ENCODE peak calls at places on chromosomes 3 and 15, in four cellular contexts. Y is small intestine, M is sigmoid colon, Q is AG10803. J is an unnamed sample.

GRCh38 chr3:35335703-35336102 is 303.6 kb upstream of the ARPP21 start:
- DNase-seq in Q (no peak), M (no peak), Y (no peak), J (no peak)

GRCh38 chr3:60017631-60018030 is 967.8 kb upstream of the CFAP20DC start:
- DNase-seq in M (no peak), Y (peak), Q (peak), J (no peak)

GRCh38 chr3:180229113-180229512 is 192.4 kb upstream of the PEX5L start:
- DNase-seq in Q (no peak), M (no peak), Y (no peak), J (no peak)

GRCh38 chr15:59276225-59277178 is 69.9 kb downstream of the LDHAL6B start:
- DNase-seq in M (no peak), Y (peak), Q (no peak), J (no peak)

GRCh38 chr15:85763157-85763556 is 31.6 kb downstream of the KLHL25 start:
- DNase-seq in Q (no peak), M (no peak), Y (no peak), J (peak)

GRCh38 chr3:14492948-14493881 is 46.9 kb downstream of the GRIP2 start:
- DNase-seq in Y (no peak), Q (no peak), M (no peak), J (no peak)

GRCh38 chr3:72187131-72187530 is 402.2 kb upstream of the PROK2 start:
- DNase-seq in Y (no peak), Q (no peak), M (no peak), J (no peak)

GRCh38 chr3:156920399-156920798 is 94.2 kb downstream of the LEKR1 start:
- DNase-seq in M (no peak), Y (no peak), Q (no peak), J (no peak)

GRCh38 chr3:164458986-164459385 is 619.3 kb downstream of the SI start:
- DNase-seq in Q (peak), M (no peak), Y (no peak), J (peak)

GRCh38 chr3:108602249-108602934 is 12.9 kb downstream of the DZIP3 start:
- DNase-seq in Y (peak), M (no peak), Q (no peak), J (no peak)

GRCh38 chr3:148697311-148698189 is at the start of gene AGTR1:
- DNase-seq in Y (no peak), M (peak), Q (peak), J (peak)

GRCh38 chr3:143443851-143444331 is 324.3 kb downstream of the CHST2 start:
- DNase-seq in Q (peak), Y (peak), M (peak), J (peak)

GRCh38 chr3:113035387-113035982 is 44.7 kb downstream of the GTPBP8 start:
- DNase-seq in Y (peak), Q (peak), M (no peak), J (peak)

GRCh38 chr3:179948740-179949139 is 88.0 kb downstream of the PEX5L start:
- DNase-seq in Y (no peak), Q (no peak), M (no peak), J (no peak)

GRCh38 chr15:101469520-101470288 is 19.8 kb downstream of the PCSK6 start:
- DNase-seq in M (peak), Y (no peak), Q (no peak), J (peak)

GRCh38 chr3:197959500-197959890 is 522 bp upstream of the LMLN start:
- DNase-seq in M (no peak), Y (no peak), Q (no peak), J (no peak)

GRCh38 chr15:43514241-43515057 is 3.0 kb upstream of the MAP1A start:
- DNase-seq in Q (peak), M (no peak), Y (no peak), J (no peak)

GRCh38 chr3:82133070-82133606 is 371.7 kb upstream of the GBE1 start:
- DNase-seq in Q (peak), Y (peak), M (peak), J (peak)

GRCh38 chr3:73404450-73404849 is 220.3 kb downstream of the PDZRN3 start:
- DNase-seq in Q (no peak), Y (no peak), M (no peak), J (no peak)

GRCh38 chr15:74220475-74221248 is 15.5 kb upstream of the CCDC33 start:
- DNase-seq in Q (no peak), Y (no peak), M (no peak), J (no peak)

GRCh38 chr15:66765478-66766281 is 63.6 kb downstream of the SMAD6 start:
- DNase-seq in Y (peak), M (peak), Q (peak), J (peak)

GRCh38 chr3:170815340-170815739 is 54.7 kb downstream of the RPL22L1 start:
- DNase-seq in Y (peak), Q (no peak), M (no peak), J (no peak)

GRCh38 chr3:17023006-17023664 is 138.4 kb downstream of the PLCL2 start:
- DNase-seq in M (no peak), Y (no peak), Q (no peak), J (peak)

GRCh38 chr3:55089211-55089610 is 161.4 kb upstream of the LRTM1 start:
- DNase-seq in Y (no peak), Q (peak), M (no peak), J (no peak)

GRCh38 chr15:69384626-69385025 is 29.5 kb upstream of the KIF23 start:
- DNase-seq in M (peak), Q (no peak), Y (no peak), J (no peak)

GRCh38 chr15:47741907-47742306 is 24.6 kb downstream of the SEMA6D start:
- DNase-seq in Y (no peak), M (no peak), Q (no peak), J (no peak)

GRCh38 chr3:79414035-79414434 is 353.8 kb downstream of the ROBO1 start:
- DNase-seq in Q (no peak), Y (no peak), M (no peak), J (no peak)

GRCh38 chr3:21664996-21665395 is 86.0 kb downstream of the ZNF385D start:
- DNase-seq in Y (no peak), Q (no peak), M (no peak), J (no peak)
- H3K4me3 ChIP-seq in Y (no peak), Q (no peak), M (no peak), J (no peak)

GRCh38 chr3:49132437-49133225 is at the start of gene LAMB2:
- DNase-seq in Q (peak), M (peak), Y (peak), J (peak)
- H3K4me3 ChIP-seq in Q (peak), M (peak), Y (peak), J (peak)

GRCh38 chr15:91050128-91050455 is 27.7 kb upstream of the VPS33B start:
- DNase-seq in M (no peak), Q (no peak), Y (no peak), J (no peak)

GRCh38 chr15:91051248-91051647 is 28.9 kb upstream of the VPS33B start:
- DNase-seq in Q (no peak), M (no peak), Y (no peak), J (no peak)

GRCh38 chr15:91054791-91055190 is 32.4 kb upstream of the VPS33B start:
- DNase-seq in M (no peak), Q (no peak), Y (no peak), J (no peak)

GRCh38 chr15:91055548-91056331 is 33.3 kb upstream of the VPS33B start:
- DNase-seq in Q (peak), M (peak), Y (peak), J (peak)
- H3K4me3 ChIP-seq in Q (no peak), M (no peak), Y (no peak), J (no peak)

GRCh38 chr3:51391566-51392300 is 648 bp downstream of the RBM15B start:
- DNase-seq in Y (peak), M (no peak), Q (peak), J (peak)

GRCh38 chr3:51394541-51394940 is 3.5 kb downstream of the RBM15B start:
- DNase-seq in Y (no peak), M (no peak), Q (no peak), J (no peak)

GRCh38 chr3:51392301-51393095 is 1.4 kb downstream of the RBM15B start:
- DNase-seq in Q (no peak), Y (no peak), M (no peak), J (no peak)

GRCh38 chr3:51393564-51393963 is 2.5 kb downstream of the RBM15B start:
- DNase-seq in M (no peak), Q (no peak), Y (no peak), J (no peak)

GRCh38 chr3:51393096-51393495 is 2.0 kb downstream of the RBM15B start:
- DNase-seq in M (no peak), Y (no peak), Q (no peak), J (no peak)
- H3K4me3 ChIP-seq in M (no peak), Y (no peak), Q (no peak), J (no peak)

DNA sequence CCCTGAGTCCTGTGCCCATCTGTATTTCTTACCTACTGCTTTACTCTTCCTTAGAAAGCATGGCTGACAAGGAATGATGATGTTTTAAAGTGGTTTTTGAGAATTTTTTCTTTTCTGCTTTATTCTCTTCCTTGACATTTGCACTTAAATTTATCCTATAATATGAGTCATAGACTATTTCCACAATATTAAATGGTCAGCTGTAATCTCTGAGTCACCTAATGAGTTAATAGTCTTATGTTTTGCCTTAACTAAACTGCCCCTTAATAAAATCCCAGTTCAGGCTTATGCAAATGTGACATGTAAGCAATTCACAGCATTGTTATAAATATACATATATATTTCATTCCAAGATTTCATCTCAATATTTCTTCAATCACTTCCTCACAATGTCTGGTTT is 23.8 kb downstream of the MEIS2 start:
- DNase-seq in Y (peak), M (no peak), Q (no peak), J (no peak)
- H3K4me3 ChIP-seq in Y (no peak), M (no peak), Q (no peak), J (no peak)

GRCh38 chr15:55915221-55915620 is 78.2 kb downstream of the NEDD4 start:
- DNase-seq in M (no peak), Q (no peak), Y (no peak), J (no peak)

GRCh38 chr15:55914446-55914845 is 79.0 kb downstream of the NEDD4 start:
- DNase-seq in M (no peak), Y (no peak), Q (peak), J (no peak)

GRCh38 chr15:55909036-55909811 is 84.2 kb downstream of the NEDD4 start:
- DNase-seq in M (no peak), Q (peak), Y (no peak), J (peak)

GRCh38 chr15:55915876-55916567 is 77.4 kb downstream of the NEDD4 start:
- DNase-seq in Q (peak), Y (no peak), M (no peak), J (no peak)

DNA sequence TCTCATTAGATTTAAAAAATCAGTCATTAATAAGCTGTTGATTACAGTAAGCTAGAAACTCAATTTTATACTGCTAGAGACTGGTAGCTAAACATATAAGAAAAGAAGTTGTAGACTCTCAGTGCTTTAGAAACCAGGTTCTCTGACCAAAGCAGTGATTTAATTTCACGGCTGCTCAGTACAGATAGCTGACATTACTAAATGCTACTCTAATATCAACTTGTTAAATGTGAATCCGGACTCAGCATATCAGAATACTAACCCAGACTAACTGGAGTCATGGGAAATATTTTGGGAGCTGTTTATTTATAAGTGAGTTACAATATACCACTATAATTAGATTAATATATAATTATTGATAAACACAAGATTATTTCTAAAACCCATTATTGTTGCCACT is 80.4 kb downstream of the NEDD4 start:
- DNase-seq in Y (no peak), Q (no peak), M (no peak), J (no peak)
- H3K4me3 ChIP-seq in Y (no peak), Q (peak), M (no peak), J (peak)

GRCh38 chr3:23915537-23916108 is 1.2 kb downstream of the NKIRAS1 start:
- DNase-seq in M (no peak), Q (peak), Y (peak), J (no peak)
- H3K4me3 ChIP-seq in M (peak), Q (peak), Y (no peak), J (peak)

GRCh38 chr3:128381609-128382008 is 85.1 kb downstream of the DNAJB8 start:
- DNase-seq in M (no peak), Q (no peak), Y (peak), J (no peak)
- H3K4me3 ChIP-seq in M (no peak), Q (no peak), Y (no peak), J (no peak)

GRCh38 chr15:63198752-63199250 is 9.4 kb downstream of the RAB8B start:
- DNase-seq in Y (no peak), Q (peak), M (no peak), J (no peak)
- H3K4me3 ChIP-seq in Y (no peak), Q (no peak), M (no peak), J (no peak)

J was measured in MG63.